ENCODE peak calls at places on chromosomes 4 and X, in ten cellular contexts. B, P, T, D, A, H, E, U, N and W are unnamed samples.

GRCh38 chrX:101736651-101737050 is 77.0 kb upstream of the ARMCX2 start:
- DNase-seq in T (no peak), H (no peak), U (no peak), P (no peak), N (no peak), D (no peak), A (no peak), B (no peak), E (no peak), W (no peak)

GRCh38 chrX:129957241-129958099 is 25.0 kb upstream of the BCORL1 start:
- DNase-seq in N (peak; percentile 11), U (peak; percentile 73), E (peak; percentile 95), H (peak; percentile 16), T (peak; percentile 95), P (no peak), D (peak; percentile 15), B (peak; percentile 18), A (peak; percentile 84), W (peak; percentile 81)

GRCh38 chr4:128573781-128574508 is 235.6 kb upstream of the JADE1 start:
- DNase-seq in U (no peak), N (no peak), B (no peak), H (peak; percentile 91), P (no peak), A (peak; percentile 83), T (no peak), E (no peak), D (no peak), W (no peak)

GRCh38 chr4:166012129-166013078 is 139.4 kb downstream of the TLL1 start:
- DNase-seq in T (no peak), N (no peak), U (no peak), H (no peak), B (no peak), D (no peak), E (no peak), A (no peak), P (no peak), W (no peak)

GRCh38 chr4:124085561-124086180 is 626.9 kb downstream of the ANKRD50 start:
- DNase-seq in U (no peak), D (no peak), P (no peak), H (no peak), B (no peak), E (no peak), T (no peak), A (no peak), N (no peak), W (no peak)

GRCh38 chr4:101954351-101954750 is 163.8 kb downstream of the BANK1 start:
- DNase-seq in D (no peak), B (peak; percentile 5), T (no peak), A (no peak), H (no peak), P (no peak), N (no peak), U (no peak), E (no peak), W (no peak)

GRCh38 chr4:168540086-168540864 is 43.4 kb downstream of the PALLD start:
- DNase-seq in T (no peak), A (no peak), P (no peak), U (no peak), H (peak; percentile 86), B (no peak), N (no peak), D (peak; percentile 89), E (no peak), W (no peak)

GRCh38 chr4:105637409-105638258 is 70.9 kb downstream of the INTS12 start:
- DNase-seq in H (peak; percentile 3), P (peak; percentile 44), N (peak; percentile 26), B (peak; percentile 9), T (peak; percentile 79), E (peak; percentile 48), D (no peak), A (no peak), U (peak; percentile 89), W (no peak)

GRCh38 chr4:1518997-1519700 is 112.9 kb upstream of the NKX1-1 start:
- DNase-seq in N (no peak), A (no peak), U (peak; percentile 58), P (no peak), B (no peak), H (no peak), T (peak; percentile 72), D (no peak), E (no peak), W (no peak)

GRCh38 chrX:25851141-25851540 is 287.0 kb upstream of the MAGEB18 start:
- DNase-seq in E (no peak), N (no peak), U (no peak), A (no peak), T (no peak), H (no peak), P (no peak), B (no peak), D (no peak), W (no peak)

GRCh38 chr4:117560329-117560728 is 474.0 kb upstream of the NDST3 start:
- DNase-seq in U (no peak), A (no peak), D (peak; percentile 7), E (peak; percentile 6), H (peak; percentile 40), P (no peak), N (no peak), B (peak; percentile 11), T (no peak), W (peak; percentile 0)

GRCh38 chr4:186946682-186947294 is 223.1 kb upstream of the FAT1 start:
- DNase-seq in T (no peak), P (no peak), D (peak; percentile 79), U (no peak), E (no peak), A (peak; percentile 69), H (peak; percentile 34), N (no peak), B (no peak), W (peak; percentile 19)

GRCh38 chr4:126269106-126269505 is 954.4 kb downstream of the FAT4 start:
- DNase-seq in B (no peak), U (no peak), T (no peak), A (no peak), H (peak; percentile 7), P (no peak), E (no peak), D (no peak), N (no peak), W (no peak)

GRCh38 chrX:147894332-147894870 is 17.3 kb upstream of the FMR1 start:
- DNase-seq in B (no peak), U (no peak), H (no peak), P (no peak), E (no peak), D (no peak), A (no peak), T (no peak), N (no peak), W (no peak)

DNA sequence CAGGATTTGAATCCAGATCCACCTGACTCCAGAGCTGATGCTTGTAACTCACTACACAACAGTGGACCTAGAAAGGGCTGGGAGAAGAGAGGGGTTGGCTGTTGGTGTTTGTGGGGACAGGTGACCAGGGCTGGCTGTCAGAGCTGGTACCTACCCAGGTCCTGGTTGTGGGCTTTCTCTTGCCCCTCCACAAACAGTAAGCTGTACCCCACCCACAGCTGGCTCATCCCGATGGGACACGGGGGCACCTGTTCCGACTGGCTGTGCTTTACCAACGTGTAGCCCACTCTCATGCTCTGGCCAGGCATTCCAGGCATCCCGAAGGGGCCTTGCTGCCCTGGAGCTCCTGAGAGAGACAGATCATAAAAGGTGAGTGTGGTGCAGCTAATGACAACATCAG is 68.7 kb downstream of the ATG4A start:
- DNase-seq in N (no peak), P (no peak), U (no peak), A (no peak), E (no peak), H (no peak), T (no peak), B (no peak), D (no peak), W (no peak)
- TF ChIP-seq POLR2A in N (no peak), P (no peak), U (no peak), A (no peak), E (no peak), H (no peak), T (no peak), B (no peak), D (no peak), W (no peak)

GRCh38 chr4:42643685-42644084 is 13.2 kb downstream of the ATP8A1 start:
- DNase-seq in U (no peak), N (no peak), H (no peak), D (no peak), T (no peak), P (no peak), A (no peak), B (no peak), E (no peak), W (no peak)
- TF ChIP-seq POLR2A in U (no peak), N (no peak), H (no peak), D (no peak), T (no peak), P (no peak), A (no peak), B (no peak), E (no peak), W (no peak)

GRCh38 chrX:38552721-38553120 is 8.6 kb upstream of the TSPAN7 start:
- DNase-seq in B (no peak), N (no peak), P (no peak), D (no peak), U (no peak), A (no peak), H (no peak), T (no peak), E (no peak), W (no peak)

DNA sequence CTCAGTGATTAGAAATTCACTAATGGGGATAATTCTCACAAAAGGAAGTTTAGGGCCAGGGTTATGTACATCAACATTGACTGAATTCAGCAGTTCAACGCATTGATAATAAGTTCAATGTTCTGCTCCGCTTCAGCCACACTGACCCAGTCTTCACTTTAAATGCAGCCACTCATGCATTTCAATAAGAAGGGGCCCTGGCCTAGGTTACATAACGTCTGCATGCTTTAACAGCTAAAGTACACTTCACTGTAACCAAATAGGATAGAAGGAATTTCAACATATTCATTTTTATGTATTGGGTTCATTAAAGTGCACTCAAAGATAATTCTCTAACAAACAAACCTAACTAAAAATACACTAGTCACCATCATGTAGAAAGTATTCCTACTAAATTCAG is 12.8 kb upstream of the TSPAN7 start:
- DNase-seq in D (no peak), B (no peak), T (no peak), H (no peak), A (no peak), N (no peak), U (no peak), P (no peak), E (no peak), W (no peak)
- TF ChIP-seq POLR2A in D (no peak), B (no peak), T (no peak), H (no peak), A (no peak), N (no peak), U (no peak), P (no peak), E (no peak), W (no peak)

DNA sequence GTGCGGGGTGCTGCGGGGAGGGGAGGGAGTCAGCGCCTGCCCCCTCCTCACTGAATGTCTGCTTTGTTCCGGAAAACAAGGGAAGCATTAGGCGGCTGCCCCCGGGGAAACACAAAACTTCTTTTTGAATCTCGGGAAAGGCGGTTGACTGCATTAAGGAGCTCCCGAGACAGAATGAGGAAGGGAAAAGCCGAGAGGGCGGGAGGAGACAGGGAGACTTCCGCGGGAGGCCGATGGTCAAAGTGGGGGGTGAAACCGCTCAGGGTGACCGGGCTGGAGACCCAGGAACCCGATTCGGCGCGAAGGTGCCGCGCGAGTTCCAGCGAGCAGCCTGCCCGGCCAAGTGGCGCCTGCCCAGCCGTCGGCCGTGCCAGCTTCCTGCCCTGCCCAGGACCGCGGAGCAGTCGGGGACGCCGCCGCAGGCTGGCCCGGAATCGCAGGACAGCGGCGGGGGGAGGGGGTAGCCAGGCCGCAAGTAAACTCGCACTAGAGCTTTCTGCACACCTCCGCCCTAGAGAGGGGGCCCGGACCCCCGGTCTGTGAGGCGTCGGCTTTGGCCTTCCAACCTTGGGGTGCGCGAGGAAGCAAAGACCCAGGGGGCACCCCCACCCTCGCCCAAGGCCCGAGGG is 55.1 kb upstream of the BCOR start:
- DNase-seq in A (peak; percentile 46), B (no peak), N (no peak), D (no peak), H (no peak), P (no peak), E (peak; percentile 76), U (peak; percentile 77), T (peak; percentile 86), W (no peak)
- TF ChIP-seq POLR2A in A (peak; percentile 5), B (no peak), N (no peak), D (no peak), H (no peak), P (no peak), E (no peak), U (no peak), T (no peak), W (no peak)